ENCODE peak calls at places on chromosome 22, in four cellular contexts. M, X, N and K are unnamed samples.

GRCh38 chr22:30290679-30291333 is 1.5 kb upstream of the CASTOR1 start:
- DNase-seq in M (peak; percentile 76), X (peak; percentile 74), N (no peak), K (no peak)

GRCh38 chr22:47371263-47372090 is 609.0 kb downstream of the TBC1D22A start:
- DNase-seq in M (no peak), X (no peak), N (no peak), K (no peak)

GRCh38 chr22:48340191-48340590 is 1487.5 kb downstream of the BRD1 start:
- DNase-seq in M (no peak), X (no peak), N (no peak), K (no peak)

GRCh38 chr22:23888615-23889401 is 5.4 kb upstream of the MIF start:
- DNase-seq in M (peak; percentile 54), X (peak; percentile 44), N (no peak), K (no peak)

GRCh38 chr22:32723632-32724031 is 77.9 kb upstream of the TIMP3 start:
- DNase-seq in M (peak; percentile 92), X (peak; percentile 94), N (peak; percentile 36), K (no peak)

GRCh38 chr22:44758354-44758969 is 6.1 kb downstream of the ARHGAP8 start:
- DNase-seq in M (peak; percentile 44), X (peak; percentile 63), N (no peak), K (no peak)

GRCh38 chr22:29987143-29987542 is 93.1 kb upstream of the HORMAD2 start:
- DNase-seq in M (no peak), X (no peak), N (no peak), K (no peak)

GRCh38 chr22:43183496-43184263 is 3.3 kb downstream of the TTLL12 start:
- DNase-seq in M (peak; percentile 60), X (peak; percentile 32), N (no peak), K (no peak)

GRCh38 chr22:25992331-25992730 is 176.9 kb upstream of the SEZ6L start:
- DNase-seq in M (no peak), X (no peak), N (no peak), K (no peak)

GRCh38 chr22:38411016-38411415 is 44.0 kb downstream of the KCNJ4 start:
- DNase-seq in M (no peak), X (no peak), N (no peak), K (no peak)

GRCh38 chr22:17035246-17035645 is 27.2 kb upstream of the GAB4 start:
- DNase-seq in M (no peak), X (no peak), N (no peak), K (no peak)

GRCh38 chr22:23591203-23591791 is 11.2 kb upstream of the IGLL1 start:
- DNase-seq in M (peak; percentile 58), X (peak; percentile 59), N (peak; percentile 67), K (peak; percentile 5)

GRCh38 chr22:46262449-46263207 is 515 bp downstream of the PKDREJ start:
- DNase-seq in M (no peak), X (no peak), N (no peak), K (no peak)

GRCh38 chr22:24492391-24492790 is 2.7 kb upstream of the UPB1 start:
- DNase-seq in M (no peak), X (no peak), N (no peak), K (no peak)

GRCh38 chr22:47296405-47297260 is 534.2 kb downstream of the TBC1D22A start:
- DNase-seq in M (no peak), X (no peak), N (no peak), K (no peak)

GRCh38 chr22:31127181-31127772 is 4.5 kb downstream of the INPP5J start:
- DNase-seq in M (no peak), X (no peak), N (no peak), K (no peak)

GRCh38 chr22:24086310-24086709 is 75.2 kb downstream of the CABIN1 start:
- DNase-seq in M (no peak), X (no peak), N (no peak), K (no peak)

GRCh38 chr22:22882033-22882717 is 5.4 kb upstream of the IGLL5 start:
- DNase-seq in M (peak; percentile 19), X (peak; percentile 13), N (peak; percentile 16), K (no peak)

GRCh38 chr22:26835929-26836528 is 178.6 kb downstream of the MIAT start:
- DNase-seq in M (peak; percentile 55), X (peak; percentile 52), N (peak; percentile 56), K (no peak)

GRCh38 chr22:23226497-23226850 is 46.2 kb downstream of the BCR start:
- DNase-seq in M (no peak), X (no peak), N (no peak), K (no peak)

GRCh38 chr22:38461057-38461413 is 6.0 kb upstream of the KCNJ4 start:
- DNase-seq in M (no peak), X (no peak), N (no peak), K (no peak)

GRCh38 chr22:42768385-42769035 is 47.8 kb upstream of the A4GALT start:
- DNase-seq in M (no peak), X (no peak), N (no peak), K (no peak)

GRCh38 chr22:48021946-48022345 is 1259.5 kb downstream of the TBC1D22A start:
- DNase-seq in M (no peak), X (no peak), N (no peak), K (no peak)

GRCh38 chr22:49540571-49541450 is 286.9 kb downstream of the BRD1 start:
- DNase-seq in M (no peak), X (no peak), N (no peak), K (no peak)

GRCh38 chr22:27435839-27436581 is 365.5 kb downstream of the MN1 start:
- DNase-seq in M (peak; percentile 50), X (peak; percentile 46), N (no peak), K (no peak)

GRCh38 chr22:45709004-45709739 is 37.5 kb downstream of the ATXN10 start:
- DNase-seq in M (peak; percentile 89), X (peak; percentile 88), N (no peak), K (no peak)

GRCh38 chr22:16967453-16968217 is 40.4 kb downstream of the GAB4 start:
- DNase-seq in M (no peak), X (no peak), N (no peak), K (no peak)

GRCh38 chr22:20258584-20259335 is 9.4 kb downstream of the RTN4R start:
- DNase-seq in M (no peak), X (no peak), N (peak; percentile 41), K (no peak)

GRCh38 chr22:19734837-19735382 is 11.6 kb downstream of the GP1BB start:
- DNase-seq in M (no peak), X (no peak), N (no peak), K (no peak)